ENCODE peak calls at places on chromosome 21, in ten cellular contexts. B is IMR-90, G is thoracic aorta, H is foreskin keratinocyte, W is heart left ventricle, J is A549, C is psoas muscle, K is Panc1, L is upper lobe of right lung, S is ovary. Y is an unnamed sample.

GRCh38 chr21:27149034-27149433 is 182.1 kb upstream of the ADAMTS5 start:
- DNase-seq in B (peak; percentile 24), G (no peak), H (no peak), W (no peak), J (no peak), C (no peak), K (no peak), L (no peak), S (no peak), Y (no peak)

GRCh38 chr21:28521932-28522826 is 470.5 kb downstream of the LTN1 start:
- DNase-seq in B (peak; percentile 79), G (no peak), H (no peak), W (no peak), J (no peak), C (no peak), K (no peak), L (no peak), S (no peak), Y (no peak)

GRCh38 chr21:35203093-35204021 is 154.3 kb upstream of the RUNX1 start:
- DNase-seq in B (peak; percentile 93), G (no peak), H (no peak), W (no peak), J (no peak), C (peak; percentile 43), K (no peak), L (no peak), S (no peak), Y (no peak)

GRCh38 chr21:41250519-41250918 is 66.1 kb upstream of the FAM3B start:
- DNase-seq in B (peak; percentile 30), G (no peak), H (peak; percentile 42), W (no peak), J (no peak), C (no peak), K (no peak), L (no peak), S (no peak), Y (peak; percentile 31)

GRCh38 chr21:36388076-36388475 is 2.9 kb downstream of the CHAF1B start:
- DNase-seq in B (no peak), G (no peak), H (no peak), W (no peak), J (no peak), C (no peak), K (no peak), L (no peak), S (no peak), Y (no peak)

GRCh38 chr21:31616216-31616615 is 43.3 kb upstream of the SOD1 start:
- DNase-seq in B (no peak), G (no peak), H (no peak), W (no peak), J (no peak), C (no peak), K (no peak), L (no peak), S (no peak), Y (no peak)

GRCh38 chr21:38833122-38833521 is 27.4 kb downstream of the ETS2 start:
- DNase-seq in B (no peak), G (no peak), H (no peak), W (no peak), J (no peak), C (no peak), K (no peak), L (no peak), S (no peak), Y (no peak)

GRCh38 chr21:37916795-37917142 is 512 bp upstream of the KCNJ6 start:
- DNase-seq in B (no peak), G (no peak), H (no peak), W (no peak), J (peak; percentile 17), C (no peak), K (no peak), L (no peak), S (no peak), Y (no peak)

GRCh38 chr21:38171723-38172344 is 85.0 kb upstream of the KCNJ15 start:
- DNase-seq in B (peak; percentile 45), G (no peak), H (peak; percentile 61), W (no peak), J (no peak), C (no peak), K (no peak), L (no peak), S (no peak), Y (no peak)

GRCh38 chr21:39173999-39174398 is 9.3 kb downstream of the PSMG1 start:
- DNase-seq in B (no peak), G (no peak), H (no peak), W (no peak), J (no peak), C (no peak), K (no peak), L (no peak), S (no peak), Y (no peak)

GRCh38 chr21:41064951-41065350 is 103.0 kb upstream of the BACE2 start:
- DNase-seq in B (no peak), G (no peak), H (no peak), W (no peak), J (no peak), C (no peak), K (no peak), L (no peak), S (no peak), Y (no peak)

GRCh38 chr21:36479415-36480402 is at the start of gene CLDN14:
- DNase-seq in B (peak; percentile 58), G (no peak), H (no peak), W (no peak), J (no peak), C (peak; percentile 23), K (no peak), L (no peak), S (no peak), Y (peak; percentile 64)

GRCh38 chr21:42537106-42537742 is 23.6 kb downstream of the SLC37A1 start:
- DNase-seq in B (no peak), G (no peak), H (no peak), W (no peak), J (no peak), C (no peak), K (no peak), L (peak; percentile 44), S (no peak), Y (peak; percentile 73)

DNA sequence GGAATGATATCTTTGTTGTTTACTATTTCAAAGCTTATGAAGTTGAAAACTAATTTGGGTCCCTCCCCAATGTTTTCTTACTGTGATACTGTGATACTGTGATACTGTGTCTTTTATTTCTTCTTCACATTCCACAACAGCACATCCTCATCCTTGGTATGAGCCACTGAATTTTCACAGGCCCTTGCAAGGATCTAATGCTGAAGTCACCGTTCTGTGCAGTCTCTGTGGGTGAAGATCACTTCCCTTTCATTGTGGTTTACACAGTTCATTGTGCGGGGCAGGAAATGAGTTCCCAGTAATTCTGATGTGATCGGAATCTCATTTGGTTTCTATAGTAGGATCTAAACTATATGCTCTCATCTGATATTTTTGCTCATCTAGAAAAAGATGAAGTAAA is 32.1 kb upstream of the PAXBP1 start:
- DNase-seq in B (peak; percentile 30), G (no peak), H (no peak), W (no peak), J (no peak), C (no peak), K (no peak), L (no peak), S (no peak), Y (no peak)
- TF ChIP-seq CTCF in B (no peak), G (no peak), H (no peak), W (no peak), J (no peak), C (no peak), K (no peak), L (no peak), S (no peak), Y (no peak)

GRCh38 chr21:33198346-33199135 is 31.2 kb upstream of the IFNAR2 start:
- DNase-seq in B (peak; percentile 63), G (no peak), H (no peak), W (no peak), J (no peak), C (peak; percentile 51), K (no peak), L (no peak), S (no peak), Y (peak; percentile 19)

GRCh38 chr21:33196956-33197374 is 32.8 kb upstream of the IFNAR2 start:
- DNase-seq in B (peak; percentile 62), G (no peak), H (peak; percentile 46), W (no peak), J (peak; percentile 36), C (peak; percentile 35), K (peak; percentile 13), L (peak; percentile 75), S (peak; percentile 76), Y (peak; percentile 64)

GRCh38 chr21:33199516-33200217 is 30.1 kb upstream of the IFNAR2 start:
- DNase-seq in B (peak; percentile 95), G (peak; percentile 74), H (peak; percentile 83), W (no peak), J (peak; percentile 69), C (peak; percentile 43), K (peak; percentile 61), L (no peak), S (peak; percentile 90), Y (peak; percentile 82)

GRCh38 chr21:33201945-33202344 is 27.8 kb upstream of the IFNAR2 start:
- DNase-seq in B (no peak), G (no peak), H (no peak), W (no peak), J (no peak), C (no peak), K (no peak), L (no peak), S (no peak), Y (no peak)

GRCh38 chr21:33197546-33197945 is 32.2 kb upstream of the IFNAR2 start:
- DNase-seq in B (no peak), G (no peak), H (no peak), W (no peak), J (no peak), C (no peak), K (no peak), L (no peak), S (no peak), Y (peak; percentile 52)
- H3K4me1 ChIP-seq in B (peaks cover 2% of the 10 kb centered on the region), G (no peaks in the 10 kb centered on the region), H (no peaks in the 10 kb centered on the region), W (peaks cover 25% of the 10 kb centered on the region), J (peaks cover 20% of the 10 kb centered on the region), C (peaks cover 17% of the 10 kb centered on the region), K (no peaks in the 10 kb centered on the region), L (peaks cover 36% of the 10 kb centered on the region), S (peaks cover 2% of the 10 kb centered on the region), Y (peaks cover 19% of the 10 kb centered on the region)

DNA sequence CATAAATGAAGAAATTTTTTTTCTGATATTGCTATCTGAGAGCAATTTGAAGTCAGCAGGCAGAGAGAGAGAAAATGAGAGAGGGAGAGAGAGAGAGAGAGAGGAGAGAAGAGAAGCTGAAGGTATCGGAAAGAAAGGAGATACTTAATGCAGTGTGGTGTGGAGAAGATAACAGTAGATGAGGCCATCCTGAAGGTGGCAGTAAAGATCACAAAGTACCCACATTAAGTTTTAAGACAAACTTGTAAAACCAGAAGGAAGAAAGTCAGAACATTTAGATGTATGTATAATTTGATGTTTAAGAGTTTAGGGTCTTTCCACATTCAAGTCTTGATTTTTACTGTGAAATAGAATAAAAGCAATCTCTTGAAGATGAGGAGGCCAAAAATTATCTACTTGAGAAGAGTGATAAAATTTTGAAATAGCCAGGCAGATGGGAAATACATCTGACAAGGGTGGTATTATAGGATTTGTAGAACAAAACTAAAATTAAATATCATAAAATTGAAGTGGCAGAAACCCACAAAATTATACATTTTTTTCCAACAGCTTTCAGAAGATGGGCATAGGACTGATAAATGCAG is 1753.4 kb downstream of the MRPL39 start:
- DNase-seq in B (peak; percentile 31), G (no peak), H (peak; percentile 3), W (no peak), J (no peak), C (no peak), K (no peak), L (no peak), S (no peak), Y (no peak)
- TF ChIP-seq CTCF in B (peak; percentile 51), G (no peak), H (peak; percentile 33), W (peak; percentile 42), J (no peak), C (peak; percentile 16), K (peak; percentile 34), L (peak; percentile 52), S (no peak), Y (peak; percentile 41)

GRCh38 chr21:14527690-14528652 is 18.1 kb downstream of the SAMSN1 start:
- DNase-seq in B (no peak), G (no peak), H (no peak), W (no peak), J (no peak), C (no peak), K (no peak), L (no peak), S (no peak), Y (no peak)
- H3K4me1 ChIP-seq in B (no peaks in the 10 kb centered on the region), G (no peaks in the 10 kb centered on the region), H (peaks cover under 1% of the 10 kb centered on the region), W (no peaks in the 10 kb centered on the region), J (no peaks in the 10 kb centered on the region), C (peaks cover 2% of the 10 kb centered on the region), K (no peaks in the 10 kb centered on the region), L (no peaks in the 10 kb centered on the region), S (no peaks in the 10 kb centered on the region), Y (no peaks in the 10 kb centered on the region)